ENCODE peak calls at places on chromosomes 2 and 18, in five cellular contexts. N is sigmoid colon, B is lung, P is dorsolateral prefrontal cortex, C is foreskin fibroblast. R is an unnamed sample.

GRCh38 chr2:152336103-152336853 is 1.3 kb downstream of the FMNL2 start:
- DNase-seq in N (peak; percentile 84), B (peak; percentile 55), P (peak; percentile 59), C (peak; percentile 79), R (no peak)

GRCh38 chr18:50373531-50373930 is 1.3 kb upstream of the SKA1 start:
- DNase-seq in N (no peak), B (no peak), P (no peak), C (no peak), R (no peak)

GRCh38 chr18:22169889-22170420 is 566 bp downstream of the GATA6 start:
- DNase-seq in N (no peak), B (no peak), P (no peak), C (no peak), R (no peak)

GRCh38 chr2:182435754-182436153 is 8.9 kb upstream of the PDE1A start:
- DNase-seq in N (no peak), B (no peak), P (no peak), C (peak; percentile 20), R (no peak)

GRCh38 chr2:71670430-71670795 is 217.1 kb downstream of the DYSF start:
- DNase-seq in N (peak; percentile 58), B (peak; percentile 17), P (no peak), C (no peak), R (no peak)

GRCh38 chr2:99643824-99644787 is 154.3 kb upstream of the REV1 start:
- DNase-seq in N (no peak), B (no peak), P (no peak), C (peak; percentile 74), R (no peak)

GRCh38 chr2:121717529-121717928 is 19.1 kb downstream of the NIFK start:
- DNase-seq in N (peak; percentile 20), B (no peak), P (no peak), C (no peak), R (no peak)

GRCh38 chr18:44507729-44508325 is 172.9 kb upstream of the SETBP1 start:
- DNase-seq in N (no peak), B (peak; percentile 29), P (no peak), C (no peak), R (no peak)

GRCh38 chr2:60552096-60552850 is 1.2 kb downstream of the BCL11A start:
- DNase-seq in N (peak; percentile 66), B (no peak), P (no peak), C (peak; percentile 54), R (no peak)

GRCh38 chr2:68832161-68832869 is 38.9 kb downstream of the BMP10 start:
- DNase-seq in N (peak; percentile 81), B (peak; percentile 49), P (peak; percentile 56), C (peak; percentile 43), R (peak; percentile 40)

GRCh38 chr2:223532161-223532560 is 70.0 kb downstream of the SCG2 start:
- DNase-seq in N (no peak), B (no peak), P (no peak), C (peak; percentile 49), R (no peak)

GRCh38 chr18:13112982-13113381 is 105.6 kb upstream of the LDLRAD4 start:
- DNase-seq in N (peak; percentile 81), B (no peak), P (peak; percentile 70), C (peak; percentile 44), R (no peak)

GRCh38 chr18:12598181-12598921 is 59.6 kb downstream of the SPIRE1 start:
- DNase-seq in N (no peak), B (no peak), P (no peak), C (peak; percentile 58), R (no peak)

GRCh38 chr18:45285251-45285650 is 330.0 kb upstream of the SLC14A2 start:
- DNase-seq in N (no peak), B (no peak), P (no peak), C (no peak), R (no peak)

GRCh38 chr2:14565666-14566065 is 66.9 kb upstream of the LRATD1 start:
- DNase-seq in N (no peak), B (no peak), P (no peak), C (no peak), R (no peak)

GRCh38 chr2:10326707-10327594 is 24.2 kb downstream of the HPCAL1 start:
- DNase-seq in N (no peak), B (no peak), P (no peak), C (peak; percentile 61), R (no peak)

GRCh38 chr2:67066782-67067181 is 330.4 kb upstream of the ETAA1 start:
- DNase-seq in N (no peak), B (no peak), P (no peak), C (no peak), R (no peak)

GRCh38 chr2:225170162-225170561 is 127.9 kb upstream of the DOCK10 start:
- DNase-seq in N (no peak), B (no peak), P (no peak), C (no peak), R (no peak)

GRCh38 chr18:57789759-57790158 is 13.4 kb downstream of the ATP8B1 start:
- DNase-seq in N (no peak), B (no peak), P (no peak), C (peak; percentile 41), R (no peak)

GRCh38 chr18:46148810-46149209 is 44.6 kb downstream of the HAUS1 start:
- DNase-seq in N (no peak), B (peak; percentile 38), P (peak; percentile 36), C (peak; percentile 78), R (no peak)

GRCh38 chr2:68387408-68388350 is 22.6 kb downstream of the PLEK start:
- DNase-seq in N (no peak), B (no peak), P (no peak), C (no peak), R (no peak)

GRCh38 chr2:184654945-184655344 is 56.6 kb downstream of the ZNF804A start:
- DNase-seq in N (no peak), B (no peak), P (no peak), C (peak; percentile 23), R (peak; percentile 50)

GRCh38 chr2:192030289-192030688 is 164.4 kb downstream of the TMEFF2 start:
- DNase-seq in N (no peak), B (no peak), P (no peak), C (peak; percentile 68), R (peak; percentile 27)

GRCh38 chr2:192038152-192038551 is 156.6 kb downstream of the TMEFF2 start:
- DNase-seq in N (no peak), B (no peak), P (no peak), C (no peak), R (no peak)

GRCh38 chr2:192035731-192036442 is 158.8 kb downstream of the TMEFF2 start:
- DNase-seq in N (no peak), B (no peak), P (no peak), C (peak; percentile 76), R (no peak)
- H3K4me3 ChIP-seq in N (no peak overlapping the region), B (no peak overlapping the region), P (no peak overlapping the region), C (peak overlapping the region; percentile 20), R (no peak overlapping the region)

GRCh38 chr2:97992836-97993825 is 2.6 kb downstream of the TMEM131 start:
- DNase-seq in N (no peak), B (no peak), P (no peak), C (peak; percentile 52), R (no peak)

GRCh38 chr2:97993926-97994325 is 1.8 kb downstream of the TMEM131 start:
- DNase-seq in N (no peak), B (no peak), P (no peak), C (peak; percentile 23), R (no peak)

GRCh38 chr2:97988722-97989121 is 7.0 kb downstream of the TMEM131 start:
- DNase-seq in N (no peak), B (no peak), P (no peak), C (no peak), R (no peak)

GRCh38 chr2:97995026-97995733 is 568 bp downstream of the TMEM131 start:
- DNase-seq in N (peak; percentile 69), B (peak; percentile 56), P (no peak), C (peak; percentile 50), R (no peak)

DNA sequence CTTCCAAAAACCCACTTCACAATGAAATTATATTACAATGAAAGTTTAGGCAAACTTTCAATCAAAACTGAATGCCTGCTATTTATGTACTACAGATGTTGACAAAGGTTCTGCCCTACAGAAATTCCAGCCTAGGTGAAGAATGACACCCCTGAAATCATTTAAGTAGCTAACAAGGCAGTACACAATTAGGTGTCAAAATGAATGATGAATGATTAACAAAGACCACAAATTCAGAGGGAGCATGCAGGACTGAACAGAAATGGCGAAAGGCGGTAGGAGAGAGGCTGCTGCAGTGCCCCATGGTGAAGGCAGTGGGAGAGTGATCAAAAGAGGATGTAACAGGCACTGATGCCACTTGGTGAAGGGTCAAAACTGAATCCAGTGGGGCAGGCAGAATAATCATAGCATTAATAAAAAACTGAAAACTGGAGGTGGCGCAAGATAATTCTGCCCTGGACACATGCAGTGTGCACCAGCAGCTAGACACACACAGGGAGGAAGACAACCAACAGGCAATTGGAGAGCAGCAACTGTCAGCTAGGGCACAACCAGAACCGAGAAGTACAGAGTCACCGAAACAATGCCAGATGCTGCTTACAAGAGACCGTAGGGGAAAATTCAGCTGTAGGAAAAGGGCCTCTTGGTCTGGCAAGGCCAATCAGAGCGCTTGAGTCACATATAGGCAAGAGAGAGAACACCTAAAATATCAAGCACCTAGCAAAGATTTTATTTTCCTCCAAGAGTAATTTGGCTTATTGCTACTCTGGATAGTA is 4.5 kb downstream of the TMEM131 start:
- DNase-seq in N (no peak), B (no peak), P (no peak), C (no peak), R (no peak)
- H3K4me3 ChIP-seq in N (no peak overlapping the region), B (no peak overlapping the region), P (no peak overlapping the region), C (no peak overlapping the region), R (no peak overlapping the region)

DNA sequence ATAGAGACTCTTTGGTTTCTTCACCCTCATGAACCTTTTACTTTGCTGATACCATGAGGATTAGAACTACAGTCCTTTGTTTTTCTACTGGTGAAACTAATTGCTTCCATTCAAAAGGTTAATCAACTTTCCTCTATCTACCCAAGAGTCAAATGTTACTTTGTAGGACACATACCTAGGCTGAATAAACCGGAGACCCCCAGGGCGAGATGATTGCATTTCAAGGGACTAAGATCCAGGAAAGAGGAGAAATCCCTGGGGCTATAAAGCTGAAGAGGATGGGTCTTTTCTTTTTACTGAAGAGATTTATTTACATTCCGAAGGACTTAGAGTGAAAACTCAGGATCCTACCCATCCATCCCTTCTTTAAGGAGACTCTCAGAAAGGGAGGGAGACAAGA is 332.0 kb downstream of the CDH19 start:
- DNase-seq in N (no peak), B (no peak), P (no peak), C (no peak), R (no peak)
- H3K4me3 ChIP-seq in N (no peak overlapping the region), B (no peak overlapping the region), P (no peak overlapping the region), C (no peak overlapping the region), R (no peak overlapping the region)

GRCh38 chr2:48319863-48320262 is 210.1 kb upstream of the STON1 start:
- DNase-seq in N (no peak), B (no peak), P (no peak), C (no peak), R (no peak)

GRCh38 chr2:48320747-48321146 is 209.2 kb upstream of the STON1 start:
- DNase-seq in N (no peak), B (no peak), P (no peak), C (no peak), R (no peak)

GRCh38 chr2:48318118-48318517 is 211.8 kb upstream of the STON1 start:
- DNase-seq in N (no peak), B (no peak), P (no peak), C (no peak), R (no peak)

GRCh38 chr2:48323146-48323545 is 206.8 kb upstream of the STON1 start:
- DNase-seq in N (no peak), B (no peak), P (no peak), C (no peak), R (no peak)

DNA sequence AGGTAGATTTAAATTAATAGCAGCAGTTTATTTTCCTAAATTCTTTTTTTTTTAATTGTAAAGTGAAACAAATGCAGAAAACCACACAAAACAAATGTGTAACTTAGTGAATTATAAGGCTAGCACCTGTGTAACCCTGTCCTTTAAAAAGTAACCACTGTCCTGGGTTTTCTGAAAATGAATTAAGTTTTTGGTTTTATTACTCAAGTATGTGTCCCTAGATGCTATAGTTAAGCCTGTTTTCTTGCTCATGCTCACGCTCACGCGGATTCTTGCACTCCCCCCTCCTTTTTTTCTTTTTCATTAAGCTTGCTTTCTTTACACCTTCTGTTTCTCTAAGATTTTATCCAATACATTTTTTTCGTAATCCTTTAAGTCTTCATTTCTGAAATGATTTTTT is 207.7 kb upstream of the STON1 start:
- DNase-seq in N (no peak), B (no peak), P (no peak), C (no peak), R (no peak)
- H3K4me3 ChIP-seq in N (no peak overlapping the region), B (no peak overlapping the region), P (no peak overlapping the region), C (no peak overlapping the region), R (no peak overlapping the region)

R was measured in skeletal muscle cell.